ENCODE peak calls at places on chromosomes 6 and 20, in ten cellular contexts. U, N, Q, T, W, S, P, E, H and B are unnamed samples.

GRCh38 chr6:11016452-11016851 is 27.7 kb downstream of the ELOVL2 start:
- DNase-seq in T (no peak), N (no peak), H (no peak), U (no peak), E (no peak), W (no peak), P (no peak), Q (no peak), S (no peak), B (no peak)

GRCh38 chr6:47111685-47112084 is 69.6 kb upstream of the ADGRF1 start:
- DNase-seq in U (peak), P (peak), E (no peak), W (no peak), H (no peak), Q (no peak), T (no peak), N (no peak), S (peak), B (no peak)

GRCh38 chr6:47335456-47335855 is 25.8 kb upstream of the TNFRSF21 start:
- DNase-seq in N (no peak), Q (no peak), S (no peak), T (peak), W (no peak), U (no peak), E (no peak), P (no peak), H (no peak), B (peak)

GRCh38 chr6:13677878-13678254 is 33.8 kb downstream of the RANBP9 start:
- DNase-seq in Q (no peak), E (no peak), T (no peak), N (peak), S (no peak), W (no peak), U (no peak), P (no peak), H (no peak), B (no peak)

GRCh38 chr6:138215071-138215470 is 3.2 kb downstream of the PBOV1 start:
- DNase-seq in T (no peak), H (no peak), U (no peak), N (no peak), S (no peak), P (peak), E (no peak), Q (no peak), W (no peak), B (no peak)

GRCh38 chr6:97136644-97137358 is 146.2 kb downstream of the MMS22L start:
- DNase-seq in U (peak), T (no peak), E (no peak), P (no peak), Q (no peak), N (no peak), S (no peak), H (no peak), W (no peak), B (peak)

GRCh38 chr20:32574296-32575226 is 10.6 kb downstream of the NOL4L start:
- DNase-seq in Q (no peak), P (no peak), U (peak), T (no peak), H (no peak), E (no peak), W (peak), S (peak), N (no peak), B (no peak)

GRCh38 chr20:51634257-51634656 is 91.7 kb upstream of the NFATC2 start:
- DNase-seq in T (no peak), P (no peak), S (peak), E (no peak), Q (no peak), W (no peak), H (no peak), U (no peak), N (peak), B (no peak)

GRCh38 chr20:54043044-54043967 is 27.1 kb downstream of the BCAS1 start:
- DNase-seq in W (no peak), N (no peak), U (peak), H (no peak), Q (no peak), T (no peak), P (no peak), E (no peak), S (peak), B (peak)

GRCh38 chr6:30844118-30844535 is 40.2 kb upstream of the DDR1 start:
- DNase-seq in S (no peak), P (no peak), U (peak), N (no peak), T (no peak), E (no peak), Q (no peak), H (no peak), W (peak), B (no peak)

GRCh38 chr6:16414205-16414604 is 175.8 kb downstream of the GMPR start:
- DNase-seq in S (no peak), Q (no peak), H (no peak), U (no peak), W (peak), N (no peak), P (no peak), E (no peak), T (no peak), B (peak)

GRCh38 chr20:1061484-1062221 is 56.7 kb upstream of the PSMF1 start:
- DNase-seq in W (no peak), H (no peak), N (no peak), U (no peak), E (no peak), S (no peak), T (no peak), Q (no peak), P (no peak), B (no peak)

GRCh38 chr6:91822581-91822980 is 1235.7 kb upstream of the MAP3K7 start:
- DNase-seq in Q (no peak), T (no peak), W (no peak), E (no peak), H (no peak), P (no peak), U (no peak), N (no peak), S (no peak), B (no peak)

GRCh38 chr20:50915424-50915823 is 15.8 kb downstream of the ADNP start:
- DNase-seq in Q (no peak), H (no peak), S (peak), N (no peak), E (no peak), P (no peak), U (peak), T (no peak), W (peak), B (no peak)

GRCh38 chr6:93176070-93176469 is 243.3 kb downstream of the EPHA7 start:
- DNase-seq in T (peak), U (no peak), Q (no peak), N (no peak), W (no peak), H (no peak), E (no peak), P (no peak), S (no peak), B (peak)

GRCh38 chr20:61908057-61909026 is 157.3 kb downstream of the TAF4 start:
- DNase-seq in H (peak), T (no peak), P (no peak), U (no peak), Q (no peak), N (no peak), E (no peak), S (no peak), W (no peak), B (no peak)

GRCh38 chr20:51586005-51586440 is 43.5 kb upstream of the NFATC2 start:
- DNase-seq in E (no peak), S (peak), W (peak), N (no peak), T (no peak), H (no peak), P (no peak), U (peak), Q (no peak), B (no peak)

GRCh38 chr20:24673678-24674570 is 204.5 kb downstream of the SYNDIG1 start:
- DNase-seq in Q (no peak), W (peak), U (peak), P (no peak), E (peak), N (no peak), S (peak), H (peak), T (no peak), B (no peak)

GRCh38 chr6:27545271-27546046 is 72.6 kb upstream of the ZNF184 start:
- DNase-seq in P (peak), Q (no peak), T (peak), E (no peak), U (peak), S (no peak), W (peak), N (no peak), H (no peak), B (peak)

GRCh38 chr6:116370717-116371383 is at the start of gene DSE:
- DNase-seq in T (no peak), H (peak), P (peak), E (peak), U (peak), S (peak), N (peak), Q (peak), W (peak), B (peak)

GRCh38 chr6:116366740-116367275 is 3.9 kb upstream of the DSE start:
- DNase-seq in W (no peak), N (no peak), E (no peak), P (no peak), S (no peak), U (no peak), Q (no peak), H (no peak), T (no peak), B (no peak)

GRCh38 chr6:116371384-116372209 is 850 bp downstream of the DSE start:
- DNase-seq in N (peak), H (peak), W (peak), T (no peak), Q (peak), E (peak), S (peak), U (peak), P (peak), B (peak)

GRCh38 chr6:116370328-116370716 is 425 bp upstream of the DSE start:
- DNase-seq in U (no peak), T (no peak), S (no peak), E (no peak), W (no peak), Q (no peak), N (no peak), P (no peak), H (no peak), B (no peak)

DNA sequence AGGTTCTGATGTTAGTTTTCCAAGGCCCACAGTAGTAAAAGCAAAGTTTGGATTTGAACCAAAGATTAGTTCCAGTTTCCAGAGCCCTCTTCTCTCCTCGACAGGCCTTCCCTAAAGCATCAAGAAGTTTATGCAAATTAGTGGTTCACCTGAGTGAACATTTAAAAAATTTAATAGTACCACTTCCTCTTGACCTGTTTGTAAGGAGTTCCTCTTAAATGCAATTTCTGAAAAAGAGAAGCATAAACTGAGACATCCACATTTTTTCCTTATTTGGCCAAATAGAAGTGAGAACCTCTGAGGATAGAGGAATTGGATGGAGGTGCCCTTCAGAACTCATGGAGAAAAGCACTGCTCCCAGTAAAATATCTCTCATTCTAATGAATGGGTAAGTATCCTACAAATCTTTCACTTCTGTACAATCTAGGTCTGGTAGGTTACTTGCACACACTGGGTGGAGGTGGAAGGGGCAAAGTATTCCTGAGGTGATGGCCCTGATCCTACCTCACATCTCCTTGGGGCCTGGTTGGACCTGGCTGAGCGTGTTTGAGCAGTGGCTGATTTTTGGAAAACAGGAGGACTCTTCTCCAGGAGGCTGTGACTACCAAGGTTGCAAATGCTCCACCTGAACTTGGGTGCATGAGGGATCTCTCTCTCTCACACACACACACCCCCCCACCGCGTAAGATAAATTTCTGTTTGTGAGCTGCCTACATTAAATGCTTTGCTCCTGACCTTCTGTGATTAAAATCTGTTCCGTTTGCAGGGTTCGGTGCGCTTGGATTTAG is 1.0 kb upstream of the DSE start:
- DNase-seq in N (no peak), W (peak), Q (no peak), S (no peak), E (no peak), P (no peak), H (no peak), U (no peak), T (no peak), B (peak)
- H3K4me3 ChIP-seq in N (no peak), W (peak), Q (peak), S (peak), E (peak), P (peak), H (peak), U (peak), T (peak), B (peak)

GRCh38 chr6:85660181-85660611 is 17.5 kb upstream of the SYNCRIP start:
- DNase-seq in S (peak), T (no peak), P (no peak), U (peak), N (no peak), H (no peak), E (no peak), Q (no peak), W (peak), B (no peak)
- TF ChIP-seq CTCF in S (peak), T (no peak), P (no peak), U (peak), N (no peak), H (no peak), E (no peak), Q (no peak), W (peak), B (no peak)

GRCh38 chr6:157990321-157991066 is 8.8 kb downstream of the SYNJ2 start:
- DNase-seq in T (no peak), H (no peak), S (no peak), N (no peak), P (no peak), W (no peak), E (no peak), U (no peak), Q (no peak), B (peak)
- H3K4me3 ChIP-seq in T (no peak), H (no peak), S (peak), N (no peak), P (no peak), W (no peak), E (no peak), U (no peak), Q (no peak), B (no peak)

DNA sequence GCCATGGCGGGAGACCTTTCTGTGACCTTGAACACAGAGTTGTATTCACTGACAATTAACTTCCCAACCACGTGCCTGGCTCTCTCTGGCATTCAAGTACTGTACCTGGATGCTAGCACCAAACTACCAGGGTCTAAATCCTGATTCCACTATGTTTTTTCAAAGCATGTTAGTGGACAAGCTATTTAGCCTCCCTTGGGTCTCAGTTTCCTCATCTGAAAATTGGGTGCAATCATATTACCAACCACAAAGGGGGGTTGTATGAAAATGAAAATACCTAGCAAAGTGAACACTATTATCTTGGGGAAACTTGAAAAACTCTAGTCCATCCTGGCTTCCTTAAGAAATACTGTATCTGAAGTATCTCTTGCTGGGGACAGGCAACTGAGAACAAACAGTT is 308.7 kb upstream of the SGK1 start:
- DNase-seq in S (no peak), Q (no peak), W (no peak), E (no peak), H (no peak), T (no peak), U (no peak), N (no peak), P (no peak), B (no peak)
- TF ChIP-seq CTCF in S (no peak), Q (no peak), W (no peak), E (no peak), H (no peak), T (no peak), U (no peak), N (no peak), P (no peak), B (no peak)

GRCh38 chr6:145809785-145810184 is 4.8 kb downstream of the FBXO30 start:
- DNase-seq in W (peak), P (no peak), Q (no peak), U (peak), N (no peak), S (no peak), H (no peak), E (no peak), T (no peak), B (no peak)

GRCh38 chr6:145809211-145809610 is 5.4 kb downstream of the FBXO30 start:
- DNase-seq in U (no peak), T (no peak), N (no peak), H (no peak), S (no peak), W (no peak), Q (no peak), P (no peak), E (no peak), B (peak)

GRCh38 chr6:145813285-145814034 is 1.1 kb downstream of the FBXO30 start:
- DNase-seq in P (no peak), T (no peak), S (peak), U (peak), N (no peak), H (no peak), Q (no peak), E (no peak), W (peak), B (no peak)

GRCh38 chr6:145814035-145814500 is 527 bp downstream of the FBXO30 start:
- DNase-seq in E (no peak), W (no peak), H (peak), S (peak), U (peak), Q (peak), N (peak), T (no peak), P (peak), B (peak)

GRCh38 chr6:145811741-145812140 is 2.9 kb downstream of the FBXO30 start:
- DNase-seq in Q (no peak), H (no peak), U (no peak), N (no peak), E (no peak), P (no peak), W (no peak), S (no peak), T (no peak), B (no peak)
- H3K4me3 ChIP-seq in Q (no peak), H (no peak), U (no peak), N (no peak), E (no peak), P (no peak), W (no peak), S (peak), T (no peak), B (no peak)

GRCh38 chr6:130694617-130695016 is 132.6 kb upstream of the SMLR1 start:
- DNase-seq in S (no peak), W (peak), N (no peak), T (no peak), P (no peak), Q (no peak), H (no peak), U (no peak), E (no peak), B (no peak)

GRCh38 chr6:130696806-130697205 is 130.4 kb upstream of the SMLR1 start:
- DNase-seq in Q (no peak), W (peak), N (no peak), P (no peak), E (no peak), S (peak), U (no peak), T (no peak), H (no peak), B (no peak)

GRCh38 chr6:130693944-130694343 is 133.3 kb upstream of the SMLR1 start:
- DNase-seq in W (no peak), N (no peak), Q (no peak), H (no peak), S (no peak), T (no peak), U (no peak), E (no peak), P (no peak), B (no peak)

GRCh38 chr6:130700397-130700796 is 126.8 kb upstream of the SMLR1 start:
- DNase-seq in Q (no peak), E (no peak), T (no peak), H (no peak), U (no peak), P (no peak), W (no peak), N (no peak), S (no peak), B (no peak)

GRCh38 chr6:130697661-130698535 is 129.3 kb upstream of the SMLR1 start:
- DNase-seq in N (peak), T (no peak), P (peak), Q (no peak), E (no peak), U (peak), H (no peak), W (peak), S (peak), B (peak)
- TF ChIP-seq CTCF in N (peak), T (peak), P (peak), Q (peak), E (peak), U (peak), H (peak), W (peak), S (peak), B (peak)

DNA sequence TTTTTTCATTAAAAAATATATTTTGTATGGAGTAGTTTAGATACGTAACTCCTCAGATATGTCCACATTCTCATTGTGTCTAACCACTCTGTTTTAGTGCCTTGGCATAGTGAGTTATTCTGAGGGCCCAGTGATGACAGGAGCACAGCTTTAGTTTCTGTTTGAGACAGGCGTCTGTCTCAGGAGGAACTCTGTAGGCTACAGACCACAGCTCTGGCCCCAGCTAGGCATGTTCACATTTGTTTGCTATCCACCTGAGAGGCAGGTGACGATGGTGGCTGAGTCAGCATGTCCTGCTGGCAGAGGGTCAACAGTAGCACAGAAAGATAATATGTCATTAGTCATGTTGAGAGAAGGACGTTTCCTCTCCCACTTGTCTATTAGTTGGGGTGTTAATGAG is 16.3 kb downstream of the LRRC1 start:
- DNase-seq in T (no peak), S (peak), N (peak), E (peak), H (no peak), Q (no peak), W (no peak), U (peak), P (peak), B (peak)
- H3K4me3 ChIP-seq in T (no peak), S (peak), N (no peak), E (no peak), H (no peak), Q (no peak), W (no peak), U (peak), P (no peak), B (no peak)

DNA sequence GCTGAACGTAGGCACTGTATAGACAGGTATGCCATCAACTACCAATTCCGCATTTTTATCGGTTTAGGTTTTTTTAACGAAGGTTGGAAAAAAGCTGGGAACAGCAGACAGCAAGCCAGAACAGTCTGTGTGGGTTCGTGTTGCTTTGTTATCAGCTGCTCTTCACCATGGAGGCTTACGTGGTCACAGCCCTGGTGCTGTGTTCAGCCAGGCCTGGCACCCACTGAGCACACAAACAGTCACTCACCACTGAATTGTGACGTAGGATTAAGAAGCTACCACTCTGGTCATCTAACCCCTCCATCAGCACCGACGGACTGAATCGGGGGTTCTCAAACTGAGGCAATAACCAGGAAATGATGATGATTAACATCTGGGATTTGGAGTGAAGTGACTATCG is 13.2 kb downstream of the FAM210B start:
- DNase-seq in Q (no peak), N (no peak), H (no peak), S (no peak), U (no peak), T (no peak), W (no peak), P (no peak), E (no peak), B (no peak)
- TF ChIP-seq CTCF in Q (no peak), N (no peak), H (no peak), S (no peak), U (no peak), T (no peak), W (no peak), P (no peak), E (no peak), B (no peak)